ENCODE peak calls at places on chromosomes 13 and 19, in ten cellular contexts. M is effector memory CD8-positive, alpha-beta T cell; J is body of pancreas; S is foreskin fibroblast; U is endodermal cell; Y is NCI-H1930; I is WTC11; E is activated CD4-positive, alpha-beta T cell treated with anti-CD3 and anti-CD28 coated beads, Interleukin-2, amount 50 U/mL, for 48 hours; V is NCI-H524; Q is GM23338. W is an unnamed sample.

GRCh38 chr13:51330741-51331140 is 8.8 kb upstream of the SERPINE3 start:
- DNase-seq in M (no peak), J (no peak), S (no peak), U (no peak), Y (no peak), I (no peak), E (no peak), V (no peak), Q (no peak), W (no peak)

GRCh38 chr19:58033741-58034475 is at the start of gene ZSCAN1:
- DNase-seq in M (no peak), J (peak), S (peak), U (peak), Y (peak), I (peak), E (no peak), V (peak), Q (peak), W (no peak)

GRCh38 chr13:36395280-36395679 is 37.0 kb upstream of the CCNA1 start:
- DNase-seq in M (no peak), J (no peak), S (peak), U (no peak), Y (no peak), I (no peak), E (no peak), V (no peak), Q (peak), W (no peak)

GRCh38 chr19:19140476-19140875 is 2.2 kb upstream of the TMEM161A start:
- DNase-seq in M (no peak), J (no peak), S (peak), U (peak), Y (no peak), I (no peak), E (no peak), V (no peak), Q (no peak), W (no peak)

GRCh38 chr13:27039171-27039701 is 132.4 kb downstream of the USP12 start:
- DNase-seq in M (no peak), J (no peak), S (no peak), U (no peak), Y (no peak), I (no peak), E (no peak), V (no peak), Q (no peak), W (no peak)

GRCh38 chr13:21316376-21316775 is 139.9 kb downstream of the MRPL57 start:
- DNase-seq in M (no peak), J (no peak), S (no peak), U (no peak), Y (no peak), I (no peak), E (no peak), V (no peak), Q (no peak), W (no peak)

GRCh38 chr13:49840667-49841066 is 48.2 kb upstream of the KPNA3 start:
- DNase-seq in M (no peak), J (no peak), S (no peak), U (no peak), Y (no peak), I (no peak), E (no peak), V (no peak), Q (peak), W (no peak)

GRCh38 chr13:51122868-51123267 is 11.8 kb upstream of the C13orf42 start:
- DNase-seq in M (no peak), J (no peak), S (no peak), U (peak), Y (no peak), I (no peak), E (peak), V (no peak), Q (no peak), W (no peak)

GRCh38 chr19:46915386-46915785 is 54.6 kb downstream of the ARHGAP35 start:
- DNase-seq in M (no peak), J (no peak), S (no peak), U (peak), Y (no peak), I (no peak), E (no peak), V (no peak), Q (no peak), W (no peak)

GRCh38 chr19:11612816-11613511 is 15.7 kb downstream of the ZNF627 start:
- DNase-seq in M (no peak), J (no peak), S (no peak), U (no peak), Y (no peak), I (peak), E (no peak), V (no peak), Q (peak), W (no peak)

GRCh38 chr13:94559201-94559795 is 36.7 kb downstream of the TGDS start:
- DNase-seq in M (no peak), J (no peak), S (no peak), U (no peak), Y (no peak), I (no peak), E (no peak), V (no peak), Q (no peak), W (no peak)

GRCh38 chr19:18226956-18227780 is 930 bp upstream of the PDE4C start:
- DNase-seq in M (no peak), J (no peak), S (no peak), U (no peak), Y (no peak), I (no peak), E (no peak), V (no peak), Q (no peak), W (no peak)

GRCh38 chr19:45913874-45914830 is at the start of gene NANOS2:
- DNase-seq in M (no peak), J (no peak), S (no peak), U (peak), Y (peak), I (peak), E (no peak), V (no peak), Q (peak), W (no peak)